ENCODE peak calls at places on chromosomes 16 and 17, in four cellular contexts. One of them, this sample, is unnamed.

GRCh38 chr17:74671031-74671771 is 41.5 kb downstream of the CD300LF start:
- DNase-seq in cardiac muscle cell: peak
- DNase-seq in esophagus muscularis mucosa: no peak
- DNase-seq in CD8-positive, alpha-beta T cell: peak
- DNase-seq in this sample: peak

GRCh38 chr16:73017321-73017720 is 30.6 kb downstream of the ZFHX3 start:
- DNase-seq in CD8-positive, alpha-beta T cell: no peak
- DNase-seq in cardiac muscle cell: no peak
- DNase-seq in esophagus muscularis mucosa: no peak
- DNase-seq in this sample: no peak

GRCh38 chr17:74089869-74090464 is 113.5 kb upstream of the RPL38 start:
- DNase-seq in CD8-positive, alpha-beta T cell: peak
- DNase-seq in cardiac muscle cell: peak
- DNase-seq in esophagus muscularis mucosa: no peak
- DNase-seq in this sample: peak

GRCh38 chr17:3802461-3803307 is 1.7 kb upstream of the ITGAE start:
- DNase-seq in cardiac muscle cell: no peak
- DNase-seq in esophagus muscularis mucosa: no peak
- DNase-seq in CD8-positive, alpha-beta T cell: no peak
- DNase-seq in this sample: peak

GRCh38 chr17:34981538-34982241 is 1.4 kb downstream of the LIG3 start:
- DNase-seq in cardiac muscle cell: peak
- DNase-seq in CD8-positive, alpha-beta T cell: no peak
- DNase-seq in esophagus muscularis mucosa: no peak
- DNase-seq in this sample: no peak

GRCh38 chr16:17518441-17518840 is 47.7 kb upstream of the XYLT1 start:
- DNase-seq in esophagus muscularis mucosa: no peak
- DNase-seq in CD8-positive, alpha-beta T cell: no peak
- DNase-seq in cardiac muscle cell: no peak
- DNase-seq in this sample: no peak

GRCh38 chr17:16486373-16487250 is 5.4 kb downstream of the LRRC75A start:
- DNase-seq in cardiac muscle cell: peak
- DNase-seq in esophagus muscularis mucosa: no peak
- DNase-seq in CD8-positive, alpha-beta T cell: no peak
- DNase-seq in this sample: peak

GRCh38 chr17:6910987-6911603 is 79.6 kb upstream of the TEKT1 start:
- DNase-seq in cardiac muscle cell: peak
- DNase-seq in CD8-positive, alpha-beta T cell: no peak
- DNase-seq in esophagus muscularis mucosa: no peak
- DNase-seq in this sample: no peak

GRCh38 chr17:50276588-50277356 is 2.5 kb downstream of the TMEM92 start:
- DNase-seq in CD8-positive, alpha-beta T cell: no peak
- DNase-seq in cardiac muscle cell: no peak
- DNase-seq in esophagus muscularis mucosa: no peak
- DNase-seq in this sample: no peak

GRCh38 chr17:77690271-77691161 is 268.0 kb upstream of the TNRC6C start:
- DNase-seq in esophagus muscularis mucosa: peak
- DNase-seq in cardiac muscle cell: no peak
- DNase-seq in CD8-positive, alpha-beta T cell: peak
- DNase-seq in this sample: no peak

GRCh38 chr16:77745972-77746371 is 23.7 kb downstream of the NUDT7 start:
- DNase-seq in CD8-positive, alpha-beta T cell: no peak
- DNase-seq in cardiac muscle cell: no peak
- DNase-seq in esophagus muscularis mucosa: no peak
- DNase-seq in this sample: no peak

GRCh38 chr16:84599528-84600202 is 18.2 kb downstream of the COTL1 start:
- DNase-seq in cardiac muscle cell: peak
- DNase-seq in esophagus muscularis mucosa: no peak
- DNase-seq in CD8-positive, alpha-beta T cell: peak
- DNase-seq in this sample: no peak

GRCh38 chr17:40342575-40343058 is 21.9 kb downstream of the GJD3 start:
- DNase-seq in CD8-positive, alpha-beta T cell: no peak
- DNase-seq in cardiac muscle cell: no peak
- DNase-seq in esophagus muscularis mucosa: no peak
- DNase-seq in this sample: no peak

GRCh38 chr17:76438906-76439305 is 14.0 kb downstream of the UBE2O start:
- DNase-seq in cardiac muscle cell: no peak
- DNase-seq in esophagus muscularis mucosa: no peak
- DNase-seq in CD8-positive, alpha-beta T cell: no peak
- DNase-seq in this sample: no peak

GRCh38 chr17:76079577-76080206 is 710 bp downstream of the ZACN start:
- DNase-seq in esophagus muscularis mucosa: no peak
- DNase-seq in cardiac muscle cell: peak
- DNase-seq in CD8-positive, alpha-beta T cell: no peak
- DNase-seq in this sample: no peak

GRCh38 chr16:89410794-89411309 is 79.5 kb downstream of the ANKRD11 start:
- DNase-seq in cardiac muscle cell: no peak
- DNase-seq in esophagus muscularis mucosa: no peak
- DNase-seq in CD8-positive, alpha-beta T cell: peak
- DNase-seq in this sample: peak

GRCh38 chr16:23509763-23510153 is 536 bp downstream of the GGA2 start:
- DNase-seq in CD8-positive, alpha-beta T cell: peak
- DNase-seq in esophagus muscularis mucosa: no peak
- DNase-seq in cardiac muscle cell: peak
- DNase-seq in this sample: peak

DNA sequence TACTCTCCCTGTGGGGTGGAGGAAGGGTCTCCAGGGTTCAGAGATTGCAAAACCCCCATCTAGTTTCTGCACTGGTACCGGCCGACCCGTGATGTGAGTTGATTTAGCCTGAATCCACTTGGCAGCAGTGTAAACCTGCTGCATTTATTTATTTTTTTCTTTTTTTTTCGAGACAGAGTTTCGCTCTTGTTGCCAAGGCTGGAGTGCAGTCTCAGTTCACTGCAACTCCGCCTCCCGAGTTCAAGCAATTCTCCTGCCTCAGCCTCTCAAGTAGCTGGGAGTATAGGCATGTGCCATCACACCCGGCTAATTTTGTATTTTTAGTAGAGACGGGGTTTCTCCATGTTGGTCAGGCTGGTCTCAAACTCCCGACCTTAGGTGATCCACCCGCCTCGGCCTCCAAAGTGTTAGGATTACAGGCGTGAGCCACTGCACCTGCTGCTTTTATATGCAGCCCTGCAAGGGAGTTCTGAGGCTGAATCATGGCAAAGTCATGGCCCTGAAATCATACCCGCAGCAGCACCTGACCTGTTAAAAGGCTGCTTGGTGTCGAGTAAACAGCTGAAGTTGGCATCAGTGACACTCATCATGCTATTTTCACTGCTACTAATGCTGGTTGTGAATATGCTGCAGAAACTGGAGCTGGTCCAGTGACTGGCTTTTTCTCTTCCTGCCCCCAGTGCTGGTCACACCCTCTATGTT is 21.4 kb downstream of the DEXI start:
- DNase-seq in esophagus muscularis mucosa: no peak
- DNase-seq in cardiac muscle cell: no peak
- DNase-seq in CD8-positive, alpha-beta T cell: no peak
- DNase-seq in this sample: no peak
- H3K4me3 ChIP-seq in esophagus muscularis mucosa: no peak
- H3K4me3 ChIP-seq in cardiac muscle cell: no peak
- H3K4me3 ChIP-seq in CD8-positive, alpha-beta T cell: no peak
- H3K4me3 ChIP-seq in this sample: no peak

DNA sequence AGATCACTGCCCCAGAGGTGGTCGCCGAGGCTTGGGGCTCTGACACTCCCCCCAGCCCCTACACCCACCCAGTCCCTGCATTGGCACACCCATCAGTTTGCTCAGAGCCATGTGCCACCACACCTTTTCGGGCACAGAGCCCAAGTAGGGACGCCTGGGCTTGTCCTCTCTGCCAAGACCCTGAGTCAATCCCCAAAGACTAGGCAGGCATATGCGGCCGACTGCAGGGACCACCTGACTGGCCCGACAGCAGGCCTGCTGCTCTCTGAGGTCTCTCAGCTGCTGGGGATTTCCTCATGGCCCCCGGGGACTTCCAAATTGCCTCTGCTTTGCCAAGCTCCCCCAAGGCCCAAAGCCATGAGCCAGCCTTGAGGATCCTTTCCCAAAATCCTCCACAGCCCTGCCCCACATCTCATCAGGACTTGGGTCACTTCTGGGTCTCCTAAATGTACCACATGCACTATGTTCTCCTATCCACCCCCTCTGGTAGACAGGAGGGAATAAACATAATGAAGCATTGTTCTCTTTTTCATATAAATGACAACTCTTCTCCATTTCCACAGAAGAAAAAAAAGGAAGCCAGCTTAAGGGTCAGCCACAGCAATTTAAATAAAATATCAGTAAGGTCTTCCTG is 30.6 kb downstream of the MYO18A start:
- DNase-seq in cardiac muscle cell: no peak
- DNase-seq in esophagus muscularis mucosa: no peak
- DNase-seq in CD8-positive, alpha-beta T cell: no peak
- DNase-seq in this sample: no peak
- H3K4me3 ChIP-seq in cardiac muscle cell: peak
- H3K4me3 ChIP-seq in esophagus muscularis mucosa: peak
- H3K4me3 ChIP-seq in CD8-positive, alpha-beta T cell: peak
- H3K4me3 ChIP-seq in this sample: peak

DNA sequence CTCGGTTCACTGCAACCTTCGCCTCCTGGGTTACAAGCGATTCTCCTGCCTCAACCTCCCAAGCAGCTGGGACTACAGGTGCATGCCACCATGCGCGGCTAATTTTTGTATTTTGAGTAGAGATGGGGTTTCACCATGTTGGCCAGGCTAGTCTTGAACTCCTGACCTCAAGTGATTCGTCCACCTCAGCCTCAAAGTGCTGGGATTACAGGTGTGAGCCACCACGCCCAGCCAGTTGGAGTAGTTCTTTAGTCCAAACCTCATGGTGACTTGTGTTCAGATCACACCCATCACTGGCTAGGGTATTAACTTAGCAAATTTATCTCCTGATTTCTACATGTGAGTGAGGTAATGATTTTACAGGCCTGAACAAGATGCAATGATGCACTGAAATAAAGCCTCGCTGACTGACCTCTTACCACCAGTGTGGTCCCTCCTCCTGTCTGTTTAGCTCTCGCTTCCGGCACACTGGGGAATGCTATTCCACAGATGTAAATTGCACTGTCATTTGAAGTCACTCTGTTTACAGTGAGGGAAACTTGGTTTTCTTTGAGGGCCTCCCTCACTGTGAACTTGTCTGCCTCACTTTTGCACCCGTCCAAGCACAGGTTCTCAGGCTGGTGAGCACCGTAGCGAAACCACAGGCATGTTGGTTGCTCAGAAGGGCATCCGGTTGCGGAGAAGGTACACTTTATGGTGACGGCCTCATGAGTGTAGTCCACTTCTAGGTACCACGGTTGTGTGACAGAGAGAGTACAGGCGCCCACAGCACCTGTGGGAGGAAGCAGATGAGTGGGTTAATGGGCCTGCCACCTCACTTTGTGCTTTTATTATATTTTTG is 5.5 kb downstream of the IGSF6 start:
- DNase-seq in CD8-positive, alpha-beta T cell: peak
- DNase-seq in esophagus muscularis mucosa: no peak
- DNase-seq in cardiac muscle cell: no peak
- DNase-seq in this sample: no peak
- H3K4me3 ChIP-seq in CD8-positive, alpha-beta T cell: peak
- H3K4me3 ChIP-seq in esophagus muscularis mucosa: no peak
- H3K4me3 ChIP-seq in cardiac muscle cell: no peak
- H3K4me3 ChIP-seq in this sample: no peak

GRCh38 chr16:705748-706188 is at the start of gene FBXL16:
- DNase-seq in CD8-positive, alpha-beta T cell: no peak
- DNase-seq in esophagus muscularis mucosa: no peak
- DNase-seq in cardiac muscle cell: no peak
- DNase-seq in this sample: peak
- H3K4me3 ChIP-seq in CD8-positive, alpha-beta T cell: no peak
- H3K4me3 ChIP-seq in esophagus muscularis mucosa: no peak
- H3K4me3 ChIP-seq in cardiac muscle cell: no peak
- H3K4me3 ChIP-seq in this sample: peak

DNA sequence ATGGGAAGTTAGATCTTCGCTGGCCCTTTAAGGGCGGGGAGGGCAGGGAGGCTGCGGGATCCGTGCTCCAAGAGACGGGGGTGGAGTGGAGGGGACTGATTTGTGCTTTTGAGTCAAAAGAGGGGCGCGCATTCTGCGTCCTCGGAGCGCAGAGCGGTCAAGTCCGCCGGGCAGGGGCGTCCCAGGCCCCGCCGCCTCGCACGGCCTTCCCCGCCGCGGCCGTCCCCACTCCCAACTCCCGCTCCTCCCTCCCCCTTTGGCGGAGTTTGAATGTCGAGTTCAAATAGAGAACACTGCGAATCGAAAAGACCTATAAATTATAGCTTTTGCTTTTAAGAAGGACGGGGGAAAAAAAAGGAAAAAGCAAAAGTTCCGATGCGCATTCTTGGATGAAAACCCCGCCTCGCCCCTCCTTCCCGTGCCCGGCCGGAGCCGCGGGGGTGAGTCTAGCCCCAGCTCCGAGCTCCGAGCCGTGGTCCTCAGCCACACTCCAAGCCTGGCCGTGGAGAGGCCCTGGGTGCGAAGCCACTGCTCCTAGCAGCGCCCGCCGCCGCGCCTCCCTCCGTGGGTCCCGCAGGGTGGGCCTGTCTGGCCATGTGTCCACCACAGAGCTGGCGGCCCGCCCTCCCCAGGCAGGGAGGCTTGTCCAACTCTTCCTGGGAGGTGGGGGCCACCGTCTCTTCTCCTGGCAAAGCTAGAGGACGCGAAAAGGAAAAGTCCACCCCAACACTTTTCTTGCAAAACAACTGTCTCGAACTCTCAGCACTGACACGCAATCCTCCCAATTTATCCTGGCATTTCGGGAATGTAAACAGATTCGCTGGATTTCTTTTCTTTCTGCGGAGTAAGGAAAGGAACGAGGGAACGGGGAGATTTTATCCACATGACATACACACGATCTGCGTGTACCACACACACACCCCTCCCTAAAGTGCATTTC is 3.6 kb downstream of the CBX8 start:
- DNase-seq in esophagus muscularis mucosa: no peak
- DNase-seq in cardiac muscle cell: no peak
- DNase-seq in CD8-positive, alpha-beta T cell: no peak
- DNase-seq in this sample: no peak
- H3K4me3 ChIP-seq in esophagus muscularis mucosa: peak
- H3K4me3 ChIP-seq in cardiac muscle cell: peak
- H3K4me3 ChIP-seq in CD8-positive, alpha-beta T cell: no peak
- H3K4me3 ChIP-seq in this sample: peak